ENCODE peak calls at places on chromosomes 5 and 9, in five cellular contexts. D is stomach, Y is heart right ventricle, L is fibroblast of lung, I is aorta. S is an unnamed sample.

GRCh38 chr5:32217886-32218396 is 43.8 kb upstream of the GOLPH3 start:
- DNase-seq in D (no peak), Y (peak; percentile 53), L (peak; percentile 33), I (no peak), S (peak; percentile 40)

GRCh38 chr9:114214686-114215397 is 59.5 kb downstream of the COL27A1 start:
- DNase-seq in D (no peak), Y (no peak), L (no peak), I (no peak), S (no peak)

GRCh38 chr5:109155625-109156024 is 254.1 kb downstream of the PJA2 start:
- DNase-seq in D (no peak), Y (no peak), L (no peak), I (no peak), S (no peak)

GRCh38 chr9:34508951-34509350 is 13.8 kb downstream of the ENHO start:
- DNase-seq in D (no peak), Y (no peak), L (no peak), I (no peak), S (no peak)

GRCh38 chr5:67028371-67028770 is 168.2 kb downstream of the CD180 start:
- DNase-seq in D (no peak), Y (no peak), L (peak; percentile 38), I (no peak), S (no peak)

GRCh38 chr5:111929892-111930291 is 172.9 kb upstream of the NREP start:
- DNase-seq in D (no peak), Y (no peak), L (peak; percentile 95), I (no peak), S (no peak)

GRCh38 chr9:91465420-91465819 is 41.8 kb upstream of the NFIL3 start:
- DNase-seq in D (no peak), Y (no peak), L (peak; percentile 80), I (no peak), S (no peak)

GRCh38 chr5:61402970-61403369 is 70.9 kb downstream of the ZSWIM6 start:
- DNase-seq in D (no peak), Y (no peak), L (no peak), I (no peak), S (no peak)

GRCh38 chr9:117800389-117800788 is 96.2 kb downstream of the TLR4 start:
- DNase-seq in D (no peak), Y (no peak), L (no peak), I (no peak), S (no peak)

GRCh38 chr5:174295736-174296481 is 250.4 kb downstream of the NSG2 start:
- DNase-seq in D (no peak), Y (peak; percentile 17), L (peak; percentile 34), I (no peak), S (no peak)

GRCh38 chr5:175444060-175444904 is at the start of gene DRD1:
- DNase-seq in D (peak; percentile 57), Y (no peak), L (peak; percentile 43), I (peak; percentile 88), S (peak; percentile 75)

GRCh38 chr5:154341620-154342019 is 104.2 kb upstream of the SAP30L start:
- DNase-seq in D (no peak), Y (no peak), L (no peak), I (no peak), S (no peak)

GRCh38 chr9:38388283-38389223 is 3.9 kb upstream of the ALDH1B1 start:
- DNase-seq in D (no peak), Y (no peak), L (peak; percentile 67), I (peak; percentile 81), S (no peak)

GRCh38 chr5:81125959-81126358 is 107.2 kb upstream of the CKMT2 start:
- DNase-seq in D (no peak), Y (no peak), L (no peak), I (no peak), S (no peak)

GRCh38 chr9:35517552-35518211 is 27.8 kb downstream of the RUSC2 start:
- DNase-seq in D (no peak), Y (no peak), L (no peak), I (no peak), S (no peak)

GRCh38 chr5:40198736-40199135 is 481.0 kb upstream of the PTGER4 start:
- DNase-seq in D (no peak), Y (no peak), L (peak; percentile 36), I (no peak), S (no peak)

GRCh38 chr9:76608562-76609254 is 149.7 kb downstream of the GCNT1 start:
- DNase-seq in D (no peak), Y (no peak), L (no peak), I (no peak), S (no peak)
- H3K27ac ChIP-seq in D (no peak overlapping the region), Y (no peak overlapping the region), L (no peak overlapping the region), I (no peak overlapping the region), S (no peak overlapping the region)

GRCh38 chr9:98569491-98569890 is 139.2 kb downstream of the GABBR2 start:
- DNase-seq in D (no peak), Y (no peak), L (no peak), I (no peak), S (no peak)
- H3K27ac ChIP-seq in D (no peak overlapping the region), Y (no peak overlapping the region), L (no peak overlapping the region), I (no peak overlapping the region), S (no peak overlapping the region)

GRCh38 chr9:70610287-70610644 is 195.8 kb upstream of the KLF9 start:
- DNase-seq in D (no peak), Y (no peak), L (no peak), I (no peak), S (no peak)
- H3K27ac ChIP-seq in D (no peak overlapping the region), Y (peak overlapping the region; percentile 4), L (no peak overlapping the region), I (no peak overlapping the region), S (no peak overlapping the region)

DNA sequence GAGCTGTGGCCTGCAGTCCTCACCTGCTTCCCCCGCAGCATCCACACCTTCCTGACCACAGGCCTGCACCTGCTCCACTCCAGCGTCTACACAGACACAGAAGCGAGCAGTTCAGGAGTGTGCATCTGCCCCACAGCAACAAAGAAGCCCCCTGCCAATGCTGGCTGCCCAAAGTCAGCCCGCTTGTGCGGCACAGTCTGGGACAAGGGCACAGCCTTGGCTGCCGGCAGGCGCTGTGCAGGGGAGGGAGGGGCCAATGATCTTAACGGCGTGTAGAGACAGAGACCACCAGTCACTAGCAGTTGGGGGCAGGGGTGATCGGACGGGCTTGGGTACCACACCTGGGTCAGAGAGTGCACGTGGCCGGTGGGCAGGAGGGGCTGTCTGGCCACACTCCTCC is 6.5 kb downstream of the BRD9 start:
- DNase-seq in D (no peak), Y (no peak), L (no peak), I (no peak), S (no peak)
- H3K27ac ChIP-seq in D (no peak overlapping the region), Y (no peak overlapping the region), L (no peak overlapping the region), I (no peak overlapping the region), S (no peak overlapping the region)

GRCh38 chr9:130868230-130868629 is 28.4 kb downstream of the QRFP start:
- DNase-seq in D (no peak), Y (no peak), L (no peak), I (peak; percentile 15), S (no peak)

GRCh38 chr9:130865921-130866320 is 30.7 kb downstream of the QRFP start:
- DNase-seq in D (no peak), Y (no peak), L (no peak), I (no peak), S (no peak)

GRCh38 chr9:130869250-130869649 is 27.4 kb downstream of the QRFP start:
- DNase-seq in D (peak; percentile 73), Y (peak; percentile 58), L (peak; percentile 41), I (peak; percentile 87), S (no peak)

GRCh38 chr9:130866474-130866965 is 30.1 kb downstream of the QRFP start:
- DNase-seq in D (peak; percentile 82), Y (peak; percentile 75), L (peak; percentile 82), I (peak; percentile 82), S (peak; percentile 36)

DNA sequence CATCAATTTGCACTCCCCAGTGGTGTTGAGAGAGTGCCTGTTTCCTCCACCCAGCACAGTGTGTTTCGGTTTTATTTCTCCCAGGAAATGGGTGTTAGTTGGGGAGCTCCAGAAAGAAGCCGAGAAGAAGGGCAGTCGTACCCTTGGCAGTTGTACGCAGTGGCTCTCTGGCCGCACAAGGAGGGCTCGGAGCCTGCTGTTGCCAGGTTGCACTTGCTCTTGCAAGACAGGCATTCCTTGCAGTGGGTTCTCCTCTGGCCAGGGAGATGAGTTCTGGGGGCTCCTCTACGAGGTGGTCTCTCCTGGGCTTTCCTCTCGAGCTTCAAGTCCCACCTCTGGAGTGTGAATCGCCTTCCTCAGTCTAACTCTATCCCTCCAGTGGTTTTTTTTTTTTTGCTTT is 29.1 kb downstream of the QRFP start:
- DNase-seq in D (no peak), Y (no peak), L (no peak), I (peak; percentile 66), S (no peak)
- H3K27ac ChIP-seq in D (no peak overlapping the region), Y (no peak overlapping the region), L (no peak overlapping the region), I (no peak overlapping the region), S (no peak overlapping the region)

DNA sequence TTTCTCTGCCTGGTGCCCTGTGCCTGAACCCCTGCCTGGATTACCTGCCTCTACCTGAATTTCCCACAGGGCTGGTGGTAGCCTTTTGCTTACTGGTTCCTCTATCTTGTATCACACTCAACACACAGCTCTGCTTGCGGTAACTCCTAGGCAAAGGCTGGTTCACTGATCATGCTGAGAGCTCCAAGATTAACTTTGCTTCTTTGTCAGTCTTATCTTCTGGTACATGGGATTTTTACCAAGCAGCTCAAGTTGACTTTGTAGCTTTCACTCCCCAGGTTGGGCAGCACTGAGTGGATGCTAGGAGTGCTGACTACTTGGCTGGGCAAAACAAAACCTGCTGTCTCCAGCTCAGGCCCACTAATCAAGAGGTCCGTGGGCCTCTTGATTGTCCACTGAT is 145.9 kb upstream of the GLRA1 start:
- DNase-seq in D (no peak), Y (no peak), L (no peak), I (no peak), S (no peak)
- H3K27ac ChIP-seq in D (no peak overlapping the region), Y (no peak overlapping the region), L (no peak overlapping the region), I (no peak overlapping the region), S (no peak overlapping the region)

GRCh38 chr9:128497824-128498610 is 6.5 kb upstream of the GLE1 start:
- DNase-seq in D (no peak), Y (no peak), L (no peak), I (peak; percentile 45), S (peak; percentile 44)

GRCh38 chr9:128493424-128493823 is 11.1 kb upstream of the GLE1 start:
- DNase-seq in D (no peak), Y (no peak), L (no peak), I (no peak), S (no peak)

GRCh38 chr9:128494743-128495124 is 9.8 kb upstream of the GLE1 start:
- DNase-seq in D (no peak), Y (no peak), L (no peak), I (peak; percentile 5), S (no peak)

GRCh38 chr9:128494108-128494742 is 10.3 kb upstream of the GLE1 start:
- DNase-seq in D (peak; percentile 42), Y (peak; percentile 64), L (no peak), I (peak; percentile 87), S (no peak)

DNA sequence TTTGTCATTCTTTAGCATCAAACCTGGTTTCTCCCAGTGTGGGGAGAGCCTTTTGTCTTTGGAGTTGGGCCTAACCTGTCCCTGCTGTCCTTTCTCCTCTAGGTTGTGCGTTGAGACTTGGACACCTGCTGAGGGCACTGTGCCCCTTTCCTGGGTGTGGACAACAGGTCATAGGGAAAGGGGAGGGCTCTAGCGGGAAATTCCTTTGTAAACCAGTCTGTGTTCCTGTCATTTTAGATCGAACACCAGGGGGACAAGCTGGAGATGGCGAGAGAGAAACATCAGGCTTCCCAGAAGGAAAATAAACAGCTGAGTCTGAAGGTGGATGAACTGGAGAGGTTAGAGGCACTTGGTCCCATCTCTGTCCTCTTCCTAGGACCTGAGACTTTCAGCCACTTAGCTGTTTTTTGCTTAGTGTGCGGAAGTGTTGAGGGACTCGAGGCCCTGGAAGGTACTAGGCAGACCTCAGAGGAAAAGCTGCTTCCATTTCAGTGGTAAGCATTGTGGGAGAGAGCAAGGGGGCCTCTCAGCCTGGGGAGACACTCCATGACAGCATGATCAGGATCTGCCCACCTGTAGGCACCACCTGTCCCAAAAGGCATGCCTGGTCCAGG is 8.6 kb upstream of the GLE1 start:
- DNase-seq in D (no peak), Y (no peak), L (no peak), I (peak; percentile 8), S (no peak)
- H3K27ac ChIP-seq in D (no peak overlapping the region), Y (no peak overlapping the region), L (no peak overlapping the region), I (no peak overlapping the region), S (no peak overlapping the region)

GRCh38 chr5:147412561-147412960 is 97.3 kb downstream of the DPYSL3 start:
- DNase-seq in D (no peak), Y (no peak), L (no peak), I (no peak), S (no peak)
- H3K27ac ChIP-seq in D (peak overlapping the region; percentile 64), Y (no peak overlapping the region), L (no peak overlapping the region), I (peak overlapping the region; percentile 95), S (no peak overlapping the region)